ENCODE peak calls at places on chromosomes 4 and X, in six cellular contexts. One of them, this sample, is unnamed.

GRCh38 chr4:81504685-81505598 is 33.2 kb upstream of the RASGEF1B start:
- DNase-seq in esophagus squamous epithelium: peak; percentile 23
- DNase-seq in hepatocyte: no peak
- DNase-seq in psoas muscle: peak; percentile 75
- DNase-seq in body of pancreas: peak; percentile 23
- DNase-seq in ovary: no peak
- DNase-seq in this sample: peak; percentile 62

GRCh38 chr4:159420162-159421057 is 317.5 kb downstream of the RAPGEF2 start:
- DNase-seq in esophagus squamous epithelium: no peak
- DNase-seq in hepatocyte: peak; percentile 69
- DNase-seq in psoas muscle: no peak
- DNase-seq in body of pancreas: no peak
- DNase-seq in ovary: no peak
- DNase-seq in this sample: no peak

GRCh38 chrX:68665502-68665901 is 18.0 kb downstream of the STARD8 start:
- DNase-seq in esophagus squamous epithelium: no peak
- DNase-seq in hepatocyte: no peak
- DNase-seq in psoas muscle: peak; percentile 57
- DNase-seq in body of pancreas: no peak
- DNase-seq in ovary: no peak
- DNase-seq in this sample: no peak

GRCh38 chrX:40285876-40286275 is 188.1 kb upstream of the BCOR start:
- DNase-seq in esophagus squamous epithelium: no peak
- DNase-seq in hepatocyte: no peak
- DNase-seq in psoas muscle: no peak
- DNase-seq in body of pancreas: no peak
- DNase-seq in ovary: no peak
- DNase-seq in this sample: no peak

GRCh38 chr4:103050736-103051436 is 25.7 kb downstream of the SLC9B2 start:
- DNase-seq in esophagus squamous epithelium: no peak
- DNase-seq in hepatocyte: no peak
- DNase-seq in psoas muscle: no peak
- DNase-seq in body of pancreas: no peak
- DNase-seq in ovary: no peak
- DNase-seq in this sample: no peak

GRCh38 chr4:27973056-27973455 is 1112.4 kb downstream of the STIM2 start:
- DNase-seq in esophagus squamous epithelium: no peak
- DNase-seq in hepatocyte: no peak
- DNase-seq in psoas muscle: no peak
- DNase-seq in body of pancreas: no peak
- DNase-seq in ovary: no peak
- DNase-seq in this sample: no peak

GRCh38 chr4:110533940-110534339 is 58.0 kb downstream of the ENPEP start:
- DNase-seq in esophagus squamous epithelium: no peak
- DNase-seq in hepatocyte: peak; percentile 59
- DNase-seq in psoas muscle: no peak
- DNase-seq in body of pancreas: no peak
- DNase-seq in ovary: no peak
- DNase-seq in this sample: no peak

GRCh38 chrX:8724176-8724757 is 7.7 kb downstream of the ANOS1 start:
- DNase-seq in esophagus squamous epithelium: no peak
- DNase-seq in hepatocyte: no peak
- DNase-seq in psoas muscle: no peak
- DNase-seq in body of pancreas: no peak
- DNase-seq in ovary: no peak
- DNase-seq in this sample: no peak

GRCh38 chr4:2339458-2340271 is 77.8 kb upstream of the MXD4 start:
- DNase-seq in esophagus squamous epithelium: no peak
- DNase-seq in hepatocyte: no peak
- DNase-seq in psoas muscle: no peak
- DNase-seq in body of pancreas: no peak
- DNase-seq in ovary: no peak
- DNase-seq in this sample: no peak

GRCh38 chr4:184907216-184907615 is 81.4 kb upstream of the ACSL1 start:
- DNase-seq in esophagus squamous epithelium: no peak
- DNase-seq in hepatocyte: no peak
- DNase-seq in psoas muscle: no peak
- DNase-seq in body of pancreas: no peak
- DNase-seq in ovary: no peak
- DNase-seq in this sample: no peak

GRCh38 chr4:151854731-151855130 is 93.9 kb upstream of the GATB start:
- DNase-seq in esophagus squamous epithelium: no peak
- DNase-seq in hepatocyte: no peak
- DNase-seq in psoas muscle: no peak
- DNase-seq in body of pancreas: no peak
- DNase-seq in ovary: no peak
- DNase-seq in this sample: no peak

GRCh38 chr4:71711985-71712348 is 71.9 kb downstream of the GC start:
- DNase-seq in esophagus squamous epithelium: no peak
- DNase-seq in hepatocyte: no peak
- DNase-seq in psoas muscle: no peak
- DNase-seq in body of pancreas: no peak
- DNase-seq in ovary: no peak
- DNase-seq in this sample: no peak

GRCh38 chr4:186623546-186623945 is 68.2 kb upstream of the MTNR1A start:
- DNase-seq in esophagus squamous epithelium: no peak
- DNase-seq in hepatocyte: no peak
- DNase-seq in psoas muscle: no peak
- DNase-seq in body of pancreas: no peak
- DNase-seq in ovary: no peak
- DNase-seq in this sample: no peak

GRCh38 chrX:11558972-11559371 is 106.7 kb downstream of the ARHGAP6 start:
- DNase-seq in esophagus squamous epithelium: no peak
- DNase-seq in hepatocyte: peak; percentile 7
- DNase-seq in psoas muscle: no peak
- DNase-seq in body of pancreas: no peak
- DNase-seq in ovary: no peak
- DNase-seq in this sample: no peak

GRCh38 chr4:69330345-69330744 is 50.1 kb downstream of the UGT2B28 start:
- DNase-seq in esophagus squamous epithelium: no peak
- DNase-seq in hepatocyte: no peak
- DNase-seq in psoas muscle: no peak
- DNase-seq in body of pancreas: no peak
- DNase-seq in ovary: no peak
- DNase-seq in this sample: no peak

GRCh38 chrX:18410038-18410437 is 15.4 kb upstream of the CDKL5 start:
- DNase-seq in esophagus squamous epithelium: no peak
- DNase-seq in hepatocyte: peak; percentile 54
- DNase-seq in psoas muscle: no peak
- DNase-seq in body of pancreas: peak; percentile 28
- DNase-seq in ovary: no peak
- DNase-seq in this sample: no peak

GRCh38 chr4:73194064-73194463 is 64.5 kb downstream of the ANKRD17 start:
- DNase-seq in esophagus squamous epithelium: no peak
- DNase-seq in hepatocyte: no peak
- DNase-seq in psoas muscle: no peak
- DNase-seq in body of pancreas: no peak
- DNase-seq in ovary: no peak
- DNase-seq in this sample: no peak

GRCh38 chr4:147773261-147774184 is 41.6 kb downstream of the ARHGAP10 start:
- DNase-seq in esophagus squamous epithelium: no peak
- DNase-seq in hepatocyte: no peak
- DNase-seq in psoas muscle: no peak
- DNase-seq in body of pancreas: no peak
- DNase-seq in ovary: no peak
- DNase-seq in this sample: no peak
- H3K4me1 ChIP-seq in esophagus squamous epithelium: peaks cover 33% of the 10 kb centered on the region
- H3K4me1 ChIP-seq in hepatocyte: peaks cover 25% of the 10 kb centered on the region
- H3K4me1 ChIP-seq in psoas muscle: peaks cover 86% of the 10 kb centered on the region
- H3K4me1 ChIP-seq in body of pancreas: peaks cover 18% of the 10 kb centered on the region
- H3K4me1 ChIP-seq in ovary: peaks cover 16% of the 10 kb centered on the region
- H3K4me1 ChIP-seq in this sample: no peaks in the 10 kb centered on the region

GRCh38 chr4:37685726-37686372 is 327 bp downstream of the RELL1 start:
- DNase-seq in esophagus squamous epithelium: peak; percentile 25
- DNase-seq in hepatocyte: peak; percentile 81
- DNase-seq in psoas muscle: peak; percentile 79
- DNase-seq in body of pancreas: peak; percentile 66
- DNase-seq in ovary: no peak
- DNase-seq in this sample: peak; percentile 26

GRCh38 chr4:37680089-37680488 is 6.1 kb downstream of the RELL1 start:
- DNase-seq in esophagus squamous epithelium: no peak
- DNase-seq in hepatocyte: no peak
- DNase-seq in psoas muscle: no peak
- DNase-seq in body of pancreas: no peak
- DNase-seq in ovary: no peak
- DNase-seq in this sample: no peak

GRCh38 chr4:37684154-37684553 is 2.0 kb downstream of the RELL1 start:
- DNase-seq in esophagus squamous epithelium: no peak
- DNase-seq in hepatocyte: no peak
- DNase-seq in psoas muscle: no peak
- DNase-seq in body of pancreas: no peak
- DNase-seq in ovary: no peak
- DNase-seq in this sample: no peak

GRCh38 chr4:37685211-37685725 is 908 bp downstream of the RELL1 start:
- DNase-seq in esophagus squamous epithelium: no peak
- DNase-seq in hepatocyte: peak; percentile 47
- DNase-seq in psoas muscle: no peak
- DNase-seq in body of pancreas: no peak
- DNase-seq in ovary: no peak
- DNase-seq in this sample: no peak

DNA sequence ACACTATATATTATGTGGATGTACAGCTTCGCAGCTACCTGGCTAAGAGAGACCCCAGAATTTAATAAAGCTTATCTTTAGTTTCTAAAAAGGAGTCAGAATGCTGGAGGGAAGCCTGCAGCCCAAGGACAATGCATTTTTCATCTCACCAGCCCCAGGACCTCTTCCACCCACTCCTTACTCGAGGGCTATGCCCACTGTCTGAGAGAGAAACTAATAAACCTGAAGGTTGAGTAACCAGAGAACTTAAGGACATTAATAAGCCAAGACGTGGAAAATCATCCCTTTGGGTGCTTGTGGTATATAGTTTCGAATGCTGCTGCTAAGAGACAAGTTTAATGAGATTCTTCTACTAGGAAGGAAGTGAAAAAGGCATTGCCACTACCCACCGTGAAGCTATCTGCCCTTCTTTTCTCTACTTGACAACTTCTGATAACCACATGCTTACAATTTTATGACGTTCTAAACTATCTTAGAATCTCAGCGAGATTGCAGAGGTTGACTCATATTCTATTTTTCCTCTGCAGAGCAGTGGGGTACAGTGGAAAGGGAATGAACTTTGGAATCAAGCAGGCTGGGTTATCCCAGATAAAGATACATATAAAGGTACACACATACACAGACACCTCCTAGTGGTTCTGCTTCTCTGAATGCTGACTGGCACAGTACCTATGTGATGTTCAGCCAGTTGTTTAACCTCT is 3.3 kb downstream of the RELL1 start:
- DNase-seq in esophagus squamous epithelium: no peak
- DNase-seq in hepatocyte: peak; percentile 69
- DNase-seq in psoas muscle: no peak
- DNase-seq in body of pancreas: no peak
- DNase-seq in ovary: no peak
- DNase-seq in this sample: no peak
- TF ChIP-seq CTCF in esophagus squamous epithelium: no peak
- TF ChIP-seq CTCF in hepatocyte: peak; percentile 40
- TF ChIP-seq CTCF in psoas muscle: no peak
- TF ChIP-seq CTCF in body of pancreas: no peak
- TF ChIP-seq CTCF in ovary: no peak
- TF ChIP-seq CTCF in this sample: no peak

GRCh38 chr4:86955888-86956451 is 21.2 kb downstream of the AFF1 start:
- DNase-seq in esophagus squamous epithelium: no peak
- DNase-seq in hepatocyte: no peak
- DNase-seq in psoas muscle: no peak
- DNase-seq in body of pancreas: no peak
- DNase-seq in ovary: no peak
- DNase-seq in this sample: no peak
- H3K4me1 ChIP-seq in esophagus squamous epithelium: peaks cover 32% of the 10 kb centered on the region
- H3K4me1 ChIP-seq in hepatocyte: peaks cover 15% of the 10 kb centered on the region
- H3K4me1 ChIP-seq in psoas muscle: peaks cover 20% of the 10 kb centered on the region
- H3K4me1 ChIP-seq in body of pancreas: peaks cover 49% of the 10 kb centered on the region
- H3K4me1 ChIP-seq in ovary: peaks cover 10% of the 10 kb centered on the region
- H3K4me1 ChIP-seq in this sample: no peaks in the 10 kb centered on the region

DNA sequence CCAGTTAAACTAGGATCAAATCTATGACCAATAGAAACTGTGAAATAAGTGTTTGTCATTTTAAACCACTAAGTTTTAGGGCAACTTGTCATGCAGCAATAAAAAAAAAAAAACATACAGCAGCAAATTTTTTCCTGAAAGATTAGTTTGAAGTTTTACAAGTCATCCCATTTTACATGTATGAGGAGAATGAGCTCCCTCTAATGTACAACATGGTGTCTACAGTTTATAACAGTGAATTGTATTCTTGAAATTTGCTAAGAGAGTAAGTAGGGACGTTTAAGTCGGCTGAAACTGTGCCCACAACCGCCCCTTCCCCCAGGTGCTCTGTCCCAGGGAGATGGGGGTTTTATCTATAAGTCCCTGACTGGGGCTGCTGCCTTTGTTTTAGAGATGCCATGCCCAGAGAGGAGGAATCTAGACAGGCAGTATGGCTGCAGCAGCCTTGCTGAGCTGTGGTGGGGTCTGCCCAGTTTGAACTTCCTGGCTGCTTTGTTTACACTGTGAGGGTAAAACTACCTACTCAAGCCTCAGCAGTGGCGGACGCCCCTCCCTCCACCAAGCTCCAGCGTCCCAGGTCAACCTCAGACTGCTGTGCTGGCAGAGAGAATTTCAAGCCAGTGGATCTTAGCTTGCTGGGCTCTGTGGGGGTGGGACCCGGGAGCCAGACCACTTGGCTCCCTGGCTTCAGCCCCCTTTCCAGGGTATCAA is 499.3 kb upstream of the CT83 start:
- DNase-seq in esophagus squamous epithelium: no peak
- DNase-seq in hepatocyte: peak; percentile 7
- DNase-seq in psoas muscle: no peak
- DNase-seq in body of pancreas: no peak
- DNase-seq in ovary: no peak
- DNase-seq in this sample: no peak
- TF ChIP-seq CTCF in esophagus squamous epithelium: no peak
- TF ChIP-seq CTCF in hepatocyte: peak; percentile 45
- TF ChIP-seq CTCF in psoas muscle: no peak
- TF ChIP-seq CTCF in body of pancreas: peak; percentile 3
- TF ChIP-seq CTCF in ovary: no peak
- TF ChIP-seq CTCF in this sample: no peak

DNA sequence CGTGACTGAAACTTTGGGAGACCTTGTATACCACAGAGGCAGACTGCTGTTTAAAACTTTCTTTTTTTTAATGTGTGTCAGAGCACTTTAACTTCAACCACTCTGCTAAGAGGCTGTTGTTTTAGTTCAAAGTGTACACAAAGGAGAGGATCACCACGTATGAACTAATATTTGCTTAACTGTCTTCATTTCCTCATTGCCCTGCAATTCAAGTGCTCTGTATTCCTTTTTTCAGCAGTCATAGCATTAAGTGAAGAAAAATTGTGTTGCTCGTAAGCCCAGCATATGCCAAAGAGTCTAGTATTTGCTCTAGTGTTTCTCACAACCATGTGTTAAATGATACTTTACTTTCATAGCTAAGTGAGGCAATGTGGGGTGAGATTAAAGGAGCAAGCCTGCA is 63.0 kb upstream of the HHIP start:
- DNase-seq in esophagus squamous epithelium: no peak
- DNase-seq in hepatocyte: peak; percentile 12
- DNase-seq in psoas muscle: no peak
- DNase-seq in body of pancreas: no peak
- DNase-seq in ovary: no peak
- DNase-seq in this sample: no peak
- H3K4me1 ChIP-seq in esophagus squamous epithelium: no peaks in the 10 kb centered on the region
- H3K4me1 ChIP-seq in hepatocyte: no peaks in the 10 kb centered on the region
- H3K4me1 ChIP-seq in psoas muscle: no peaks in the 10 kb centered on the region
- H3K4me1 ChIP-seq in body of pancreas: no peaks in the 10 kb centered on the region
- H3K4me1 ChIP-seq in ovary: no peaks in the 10 kb centered on the region
- H3K4me1 ChIP-seq in this sample: no peaks in the 10 kb centered on the region